ENCODE peak calls at places on chromosome 18, in seven cellular contexts. G, A, Z, P, V, U and H are unnamed samples.

GRCh38 chr18:75343389-75343788 is 84.1 kb downstream of the SMIM21 start:
- DNase-seq in G (no peak), A (no peak), Z (no peak), P (no peak), V (no peak), U (no peak), H (no peak)

GRCh38 chr18:44786697-44787096 is 106.0 kb downstream of the SETBP1 start:
- DNase-seq in G (no peak), A (no peak), Z (no peak), P (no peak), V (no peak), U (no peak), H (no peak)

GRCh38 chr18:55289775-55290174 is 298.2 kb downstream of the TCF4 start:
- DNase-seq in G (no peak), A (no peak), Z (no peak), P (no peak), V (no peak), U (no peak), H (peak; percentile 24)

GRCh38 chr18:34772887-34773286 is 62.8 kb downstream of the DTNA start:
- DNase-seq in G (no peak), A (peak; percentile 16), Z (peak; percentile 79), P (peak; percentile 52), V (no peak), U (no peak), H (peak; percentile 64)

GRCh38 chr18:63553117-63553516 is 10.9 kb downstream of the SERPINB12 start:
- DNase-seq in G (no peak), A (peak; percentile 91), Z (peak; percentile 94), P (peak; percentile 82), V (no peak), U (no peak), H (peak; percentile 71)

GRCh38 chr18:11052800-11053199 is 96.6 kb downstream of the PIEZO2 start:
- DNase-seq in G (no peak), A (no peak), Z (no peak), P (no peak), V (no peak), U (no peak), H (peak; percentile 41)

GRCh38 chr18:10559566-10560456 is 34.0 kb downstream of the NAPG start:
- DNase-seq in G (no peak), A (peak; percentile 17), Z (no peak), P (no peak), V (peak; percentile 2), U (no peak), H (no peak)

GRCh38 chr18:48947583-48947982 is 3.2 kb downstream of the SMAD7 start:
- DNase-seq in G (no peak), A (no peak), Z (no peak), P (peak; percentile 39), V (peak; percentile 28), U (no peak), H (no peak)

GRCh38 chr18:3456686-3457069 is 6.7 kb downstream of the TGIF1 start:
- DNase-seq in G (no peak), A (no peak), Z (no peak), P (no peak), V (peak; percentile 79), U (no peak), H (no peak)

GRCh38 chr18:60508108-60508507 is 135.5 kb upstream of the MC4R start:
- DNase-seq in G (no peak), A (no peak), Z (no peak), P (no peak), V (no peak), U (no peak), H (no peak)

GRCh38 chr18:9708057-9708881 is at the start of gene RAB31:
- DNase-seq in G (peak; percentile 65), A (peak; percentile 93), Z (peak; percentile 69), P (peak; percentile 69), V (no peak), U (peak; percentile 23), H (peak; percentile 79)

GRCh38 chr18:13369756-13370510 is 151.4 kb downstream of the LDLRAD4 start:
- DNase-seq in G (no peak), A (peak; percentile 22), Z (no peak), P (no peak), V (peak; percentile 28), U (no peak), H (no peak)

GRCh38 chr18:3510024-3510423 is 60.1 kb downstream of the TGIF1 start:
- DNase-seq in G (no peak), A (no peak), Z (no peak), P (no peak), V (no peak), U (no peak), H (no peak)